ENCODE peak calls at places on chromosomes 7 and 10, in eight cellular contexts. L is activated CD8-positive, alpha-beta T cell treated with anti-CD3 and anti-CD28 coated beads for 36 hours; H is OCI-M1; E is effector CD4-positive, alpha-beta T cell; D is GM03348; Y is GF-D8; X is lower leg skin; C is ureter. M is an unnamed sample.

GRCh38 chr7:5693529-5693928 is 87.9 kb downstream of the RNF216 start:
- DNase-seq in L (no peak), H (peak; percentile 93), E (no peak), D (peak; percentile 39), Y (peak; percentile 99), X (no peak), C (no peak), M (peak; percentile 93)

GRCh38 chr7:47373871-47374451 is 207.9 kb downstream of the TNS3 start:
- DNase-seq in L (no peak), H (no peak), E (no peak), D (no peak), Y (no peak), X (no peak), C (no peak), M (no peak)

GRCh38 chr10:103797857-103798256 is 57.5 kb downstream of the SH3PXD2A start:
- DNase-seq in L (no peak), H (no peak), E (no peak), D (no peak), Y (no peak), X (no peak), C (no peak), M (no peak)

GRCh38 chr7:99992330-99993037 is 16.7 kb upstream of the AZGP1 start:
- DNase-seq in L (no peak), H (no peak), E (no peak), D (no peak), Y (no peak), X (no peak), C (no peak), M (no peak)

GRCh38 chr7:8068892-8069686 is 100.5 kb downstream of the GLCCI1 start:
- DNase-seq in L (no peak), H (no peak), E (no peak), D (no peak), Y (no peak), X (no peak), C (no peak), M (no peak)

GRCh38 chr7:1176891-1177373 is 16.9 kb upstream of the ZFAND2A start:
- DNase-seq in L (peak; percentile 95), H (peak; percentile 80), E (peak; percentile 61), D (peak; percentile 73), Y (no peak), X (peak; percentile 35), C (no peak), M (peak; percentile 91)

GRCh38 chr7:47819054-47819920 is 129.0 kb downstream of the PKD1L1 start:
- DNase-seq in L (peak; percentile 67), H (peak; percentile 60), E (no peak), D (peak; percentile 85), Y (no peak), X (peak; percentile 68), C (peak; percentile 84), M (peak; percentile 72)

GRCh38 chr7:105680505-105681187 is 99.4 kb upstream of the EFCAB10 start:
- DNase-seq in L (no peak), H (no peak), E (no peak), D (no peak), Y (no peak), X (no peak), C (no peak), M (no peak)

GRCh38 chr7:66687186-66687585 is 53.3 kb upstream of the RABGEF1 start:
- DNase-seq in L (no peak), H (peak; percentile 36), E (no peak), D (no peak), Y (no peak), X (no peak), C (no peak), M (no peak)

GRCh38 chr7:8597565-8597964 is 164.2 kb downstream of the NXPH1 start:
- DNase-seq in L (no peak), H (no peak), E (no peak), D (no peak), Y (no peak), X (no peak), C (no peak), M (no peak)

GRCh38 chr10:86153751-86154150 is 212.8 kb downstream of the GRID1 start:
- DNase-seq in L (no peak), H (no peak), E (no peak), D (no peak), Y (no peak), X (no peak), C (no peak), M (no peak)

GRCh38 chr7:110170762-110171161 is 920.2 kb upstream of the LRRN3 start:
- DNase-seq in L (no peak), H (peak; percentile 43), E (no peak), D (no peak), Y (no peak), X (no peak), C (no peak), M (no peak)